ENCODE peak calls at places on chromosome 17, in nine cellular contexts. R is small intestine, Y is aorta, I is NT2/D1, D is Peyer's patch, E is ovary, B is cardiac muscle cell, Q is fibroblast of lung, C is PC-9. W is an unnamed sample.

GRCh38 chr17:82344175-82344907 is 10.8 kb upstream of the SECTM1 start:
- DNase-seq in D (no peak), B (no peak), C (no peak), R (no peak), E (no peak), Q (no peak), Y (no peak), I (no peak), W (no peak)

GRCh38 chr17:10729334-10730193 is at the start of gene TMEM220:
- DNase-seq in D (peak; percentile 83), E (peak; percentile 90), R (peak; percentile 73), C (no peak), Q (peak; percentile 79), I (peak; percentile 57), Y (peak; percentile 88), B (peak; percentile 81), W (peak; percentile 50)

GRCh38 chr17:1050996-1051925 is 54.3 kb downstream of the TIMM22 start:
- DNase-seq in E (no peak), I (no peak), D (no peak), Q (no peak), Y (peak; percentile 38), C (no peak), B (no peak), R (no peak), W (no peak)

GRCh38 chr17:36932383-36933173 is 4.7 kb upstream of the LHX1 start:
- DNase-seq in E (no peak), I (no peak), D (peak; percentile 40), R (no peak), B (no peak), C (no peak), Q (no peak), Y (no peak), W (no peak)

GRCh38 chr17:69320210-69320907 is 6.6 kb downstream of the ABCA5 start:
- DNase-seq in Y (no peak), Q (peak; percentile 26), E (no peak), R (no peak), C (no peak), B (no peak), D (no peak), I (no peak), W (no peak)

GRCh38 chr17:70375406-70375805 is 206.1 kb downstream of the KCNJ2 start:
- DNase-seq in D (no peak), E (no peak), C (no peak), Y (no peak), Q (no peak), I (no peak), R (no peak), B (no peak), W (no peak)

GRCh38 chr17:14746784-14747575 is 446.1 kb downstream of the HS3ST3B1 start:
- DNase-seq in D (no peak), R (no peak), B (no peak), C (no peak), Q (no peak), Y (no peak), E (no peak), I (no peak), W (no peak)

GRCh38 chr17:47192549-47192948 is 3.5 kb upstream of the CDC27 start:
- DNase-seq in B (no peak), E (no peak), Q (no peak), Y (no peak), C (no peak), D (no peak), I (no peak), R (no peak), W (no peak)

GRCh38 chr17:75940727-75941441 is at the start of gene FBF1:
- DNase-seq in B (peak; percentile 96), Y (peak; percentile 97), Q (peak; percentile 91), R (peak; percentile 96), D (peak; percentile 96), C (peak; percentile 96), E (peak; percentile 94), I (peak; percentile 85), W (peak; percentile 73)

GRCh38 chr17:75937652-75938051 is 3.2 kb downstream of the FBF1 start:
- DNase-seq in C (no peak), R (no peak), E (no peak), D (no peak), I (no peak), Y (no peak), Q (no peak), B (no peak), W (no peak)

GRCh38 chr17:75945202-75945601 is 4.4 kb upstream of the FBF1 start:
- DNase-seq in B (no peak), C (no peak), Y (no peak), Q (no peak), E (no peak), R (no peak), I (no peak), D (no peak), W (no peak)

GRCh38 chr17:75941442-75941819 is 589 bp upstream of the FBF1 start:
- DNase-seq in Y (no peak), I (no peak), E (peak; percentile 47), B (no peak), Q (no peak), R (no peak), D (no peak), C (no peak), W (no peak)

DNA sequence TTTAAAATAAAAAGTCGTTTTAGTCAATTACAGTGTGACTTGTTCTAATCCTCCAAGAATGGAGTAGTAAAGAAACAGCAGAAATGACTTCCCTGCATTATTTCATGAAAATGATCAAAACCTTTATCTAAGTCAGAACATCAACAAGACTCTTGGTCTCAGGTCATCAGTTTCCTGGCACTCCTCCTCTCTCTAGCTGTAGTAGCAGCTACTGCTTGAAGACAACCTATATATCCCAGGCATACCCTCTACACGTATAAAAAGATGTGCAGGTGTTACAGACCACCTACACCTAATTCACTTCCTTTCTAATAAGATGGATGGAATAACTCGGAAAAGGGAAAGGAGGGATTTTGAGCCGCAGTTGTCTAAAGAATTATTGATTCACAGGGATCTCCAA is 1.6 kb upstream of the FBF1 start:
- DNase-seq in B (no peak), Y (no peak), C (no peak), R (no peak), I (no peak), E (no peak), D (no peak), Q (no peak), W (no peak)
- H3K9me3 ChIP-seq in B (no peaks in the 10 kb centered on the region), Y (no peaks in the 10 kb centered on the region), C (no peaks in the 10 kb centered on the region), R (no peaks in the 10 kb centered on the region), I (no peaks in the 10 kb centered on the region), E (no peaks in the 10 kb centered on the region), D (no peaks in the 10 kb centered on the region), Q (no peaks in the 10 kb centered on the region), W (no peaks in the 10 kb centered on the region)

DNA sequence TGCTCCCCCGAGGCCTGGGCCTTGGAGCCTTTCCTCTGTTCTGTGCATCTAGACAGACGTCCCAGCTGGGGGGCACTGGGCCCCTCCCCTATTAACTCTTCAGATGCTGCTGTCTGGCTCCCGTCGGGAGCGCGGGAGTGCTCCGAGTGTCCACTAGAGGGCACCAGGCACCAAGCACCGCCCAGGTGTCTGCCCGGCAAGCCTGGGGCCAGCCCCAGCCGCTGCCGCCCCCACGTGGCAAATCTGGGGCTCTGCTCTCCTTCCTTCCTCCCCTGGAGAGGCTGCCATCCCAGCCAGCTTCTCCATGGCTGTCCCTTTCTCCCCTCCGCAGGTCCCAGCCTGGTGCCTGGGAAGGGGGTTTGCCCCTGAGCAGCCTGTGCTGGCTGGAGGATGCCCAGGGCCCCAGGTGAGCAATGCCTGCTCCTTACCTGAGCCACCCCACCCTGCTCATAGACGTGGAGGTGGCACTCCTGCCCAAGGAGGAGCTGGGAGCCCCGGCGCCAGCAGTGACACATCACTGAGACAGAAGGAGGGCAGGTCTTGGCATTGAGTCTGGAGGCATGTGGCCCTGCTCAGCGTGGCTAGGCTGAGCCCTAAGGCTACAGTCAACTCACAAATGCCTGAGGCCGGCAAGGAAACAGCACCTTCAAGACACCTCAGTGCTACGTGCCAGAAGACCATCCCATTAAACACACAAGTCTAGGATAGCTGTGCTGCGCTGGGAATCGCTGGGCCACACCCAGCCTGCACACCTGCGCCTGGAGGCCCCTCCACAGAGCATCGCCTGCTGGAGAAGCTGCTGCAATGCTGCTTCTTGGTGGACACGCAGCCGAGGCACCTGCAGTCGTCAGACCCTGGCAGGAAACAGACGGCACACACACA is 19.7 kb downstream of the TMEM235 start:
- DNase-seq in E (peak; percentile 91), C (peak; percentile 90), D (peak; percentile 91), Y (peak; percentile 90), Q (peak; percentile 79), R (peak; percentile 82), B (peak; percentile 92), I (peak; percentile 80), W (peak; percentile 81)
- H3K4me1 ChIP-seq in E (peaks cover 3% of the 10 kb centered on the region), C (peaks cover 6% of the 10 kb centered on the region), D (peaks cover 27% of the 10 kb centered on the region), Y (no peaks in the 10 kb centered on the region), Q (peaks cover 4% of the 10 kb centered on the region), R (peaks cover 4% of the 10 kb centered on the region), B (peaks cover 27% of the 10 kb centered on the region), I (peaks cover 38% of the 10 kb centered on the region), W (peaks cover 5% of the 10 kb centered on the region)

GRCh38 chr17:76748657-76749056 is 10.7 kb downstream of the MFSD11 start:
- DNase-seq in D (no peak), B (no peak), I (no peak), E (no peak), Y (no peak), Q (no peak), C (no peak), R (no peak), W (no peak)

GRCh38 chr17:76752006-76752405 is 14.1 kb downstream of the MFSD11 start:
- DNase-seq in Q (no peak), R (peak; percentile 26), D (no peak), I (no peak), B (no peak), Y (no peak), C (no peak), E (no peak), W (no peak)

GRCh38 chr17:76751416-76751993 is 13.6 kb downstream of the MFSD11 start:
- DNase-seq in E (no peak), D (no peak), Q (no peak), C (no peak), Y (no peak), I (no peak), R (no peak), B (no peak), W (no peak)

GRCh38 chr17:76755285-76755684 is 17.4 kb downstream of the MFSD11 start:
- DNase-seq in C (no peak), D (no peak), Y (no peak), Q (no peak), B (peak; percentile 73), R (no peak), I (no peak), E (no peak), W (no peak)

DNA sequence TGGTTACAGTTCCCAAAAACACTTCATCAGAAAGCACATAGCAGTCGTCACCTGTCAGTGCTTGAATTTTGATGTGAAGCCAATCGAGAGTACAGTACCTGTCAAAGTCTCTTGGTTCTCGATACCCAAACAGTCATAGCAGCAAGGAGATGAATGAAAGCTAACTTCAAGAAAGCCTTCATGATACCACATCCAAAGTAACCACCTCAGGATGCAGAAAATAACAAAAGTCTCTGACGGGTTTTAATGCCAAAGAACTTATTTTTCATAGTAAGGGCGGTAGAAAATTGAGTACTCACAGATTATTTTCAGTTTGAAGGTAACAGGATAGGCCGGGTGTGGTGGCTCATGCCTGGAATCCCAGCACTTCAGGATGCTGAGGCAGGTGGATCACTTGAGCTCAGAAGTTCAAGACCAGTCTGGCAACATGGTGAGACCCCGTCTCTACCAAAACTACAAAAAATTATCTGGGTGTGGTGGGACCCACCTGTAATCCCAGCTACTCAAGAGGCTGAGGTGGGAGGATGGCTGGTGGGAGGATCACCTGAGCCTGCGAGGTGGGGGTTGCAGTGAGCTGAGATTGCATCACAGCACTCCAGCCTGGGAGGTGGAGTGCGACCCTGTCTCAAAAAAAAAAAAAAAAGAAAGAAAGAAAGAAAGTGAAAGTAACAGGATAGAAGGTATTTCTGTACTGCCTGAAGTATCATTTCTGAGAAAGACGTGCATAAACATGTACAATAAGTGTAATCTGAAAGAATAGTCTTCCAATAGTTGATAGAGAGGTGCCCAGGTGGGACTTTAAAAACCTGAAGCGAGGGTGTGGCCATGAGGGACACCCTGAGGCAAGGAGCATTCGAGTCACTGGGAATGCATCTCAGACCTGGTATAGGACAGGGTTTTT is 15.4 kb downstream of the MFSD11 start:
- DNase-seq in D (no peak), R (peak; percentile 2), I (no peak), E (no peak), Y (no peak), Q (no peak), C (no peak), B (no peak), W (no peak)
- H3K9me3 ChIP-seq in D (no peaks in the 10 kb centered on the region), R (no peaks in the 10 kb centered on the region), I (no peaks in the 10 kb centered on the region), E (no peaks in the 10 kb centered on the region), Y (no peaks in the 10 kb centered on the region), Q (no peaks in the 10 kb centered on the region), C (no peaks in the 10 kb centered on the region), B (no peaks in the 10 kb centered on the region), W (no peaks in the 10 kb centered on the region)

GRCh38 chr17:16135461-16135860 is 79.9 kb downstream of the NCOR1 start:
- DNase-seq in R (no peak), E (no peak), B (no peak), I (no peak), Y (no peak), Q (peak; percentile 17), C (no peak), D (no peak), W (no peak)
- H3K4me1 ChIP-seq in R (peaks cover 2% of the 10 kb centered on the region), E (peaks cover 4% of the 10 kb centered on the region), B (no peaks in the 10 kb centered on the region), I (no peaks in the 10 kb centered on the region), Y (no peaks in the 10 kb centered on the region), Q (no peaks in the 10 kb centered on the region), C (no peaks in the 10 kb centered on the region), D (no peaks in the 10 kb centered on the region), W (no peaks in the 10 kb centered on the region)

W was measured in iPS DF 6.9.